ENCODE peak calls at places on chromosomes 6 and 20, in ten cellular contexts. P is GM06990; W is omental fat pad; C is spleen; N is CD8-positive, alpha-beta T cell; R is RWPE1; B is ovary; H is OCI-LY7; Z is CD4-positive, alpha-beta T cell; J is A549. O is an unnamed sample.

GRCh38 chr20:33896509-33896908 is 85.4 kb downstream of the CHMP4B start:
- DNase-seq in P (no peak), W (no peak), C (no peak), N (no peak), R (no peak), B (no peak), H (no peak), Z (no peak), J (no peak), O (no peak)

GRCh38 chr6:81938014-81938761 is 185.7 kb upstream of the TENT5A start:
- DNase-seq in P (no peak), W (no peak), C (no peak), N (no peak), R (peak; percentile 77), B (no peak), H (no peak), Z (no peak), J (peak; percentile 70), O (no peak)

GRCh38 chr6:141968632-141969031 is 164.1 kb upstream of the GJE1 start:
- DNase-seq in P (no peak), W (no peak), C (no peak), N (no peak), R (no peak), B (no peak), H (no peak), Z (no peak), J (no peak), O (no peak)

GRCh38 chr6:85405853-85406198 is 44.1 kb upstream of the NT5E start:
- DNase-seq in P (no peak), W (no peak), C (no peak), N (no peak), R (no peak), B (no peak), H (no peak), Z (no peak), J (no peak), O (no peak)

GRCh38 chr6:135088818-135089809 is 34.5 kb upstream of the HBS1L start:
- DNase-seq in P (peak; percentile 56), W (no peak), C (no peak), N (no peak), R (peak; percentile 26), B (no peak), H (peak; percentile 51), Z (no peak), J (peak; percentile 2), O (no peak)

GRCh38 chr6:129662406-129662766 is 47.6 kb downstream of the ARHGAP18 start:
- DNase-seq in P (no peak), W (no peak), C (no peak), N (no peak), R (no peak), B (no peak), H (no peak), Z (no peak), J (no peak), O (no peak)

GRCh38 chr20:48238781-48239180 is 453.5 kb upstream of the SULF2 start:
- DNase-seq in P (no peak), W (no peak), C (no peak), N (no peak), R (no peak), B (no peak), H (no peak), Z (no peak), J (no peak), O (no peak)

GRCh38 chr6:46674410-46674809 is 13.3 kb upstream of the TDRD6 start:
- DNase-seq in P (no peak), W (no peak), C (no peak), N (no peak), R (no peak), B (no peak), H (no peak), Z (no peak), J (no peak), O (no peak)

GRCh38 chr6:20492099-20492498 is 42.2 kb upstream of the CDKAL1 start:
- DNase-seq in P (no peak), W (no peak), C (no peak), N (no peak), R (no peak), B (no peak), H (no peak), Z (no peak), J (no peak), O (no peak)

GRCh38 chr20:50302463-50303041 is 111.9 kb downstream of the CEBPB start:
- DNase-seq in P (no peak), W (no peak), C (peak; percentile 37), N (no peak), R (no peak), B (peak; percentile 25), H (no peak), Z (no peak), J (no peak), O (no peak)

GRCh38 chr6:63573899-63574553 is 1.7 kb downstream of the LOC128125822 start:
- DNase-seq in P (peak; percentile 29), W (no peak), C (no peak), N (no peak), R (no peak), B (no peak), H (peak; percentile 64), Z (no peak), J (peak; percentile 84), O (peak; percentile 40)

GRCh38 chr20:10228330-10228729 is 9.7 kb downstream of the SNAP25 start:
- DNase-seq in P (no peak), W (no peak), C (no peak), N (no peak), R (peak; percentile 29), B (no peak), H (no peak), Z (no peak), J (no peak), O (no peak)

GRCh38 chr6:93035756-93036155 is 383.6 kb downstream of the EPHA7 start:
- DNase-seq in P (no peak), W (no peak), C (no peak), N (no peak), R (no peak), B (no peak), H (no peak), Z (no peak), J (no peak), O (no peak)

GRCh38 chr6:93040375-93040774 is 379.0 kb downstream of the EPHA7 start:
- DNase-seq in P (no peak), W (no peak), C (no peak), N (no peak), R (no peak), B (no peak), H (no peak), Z (no peak), J (no peak), O (no peak)

DNA sequence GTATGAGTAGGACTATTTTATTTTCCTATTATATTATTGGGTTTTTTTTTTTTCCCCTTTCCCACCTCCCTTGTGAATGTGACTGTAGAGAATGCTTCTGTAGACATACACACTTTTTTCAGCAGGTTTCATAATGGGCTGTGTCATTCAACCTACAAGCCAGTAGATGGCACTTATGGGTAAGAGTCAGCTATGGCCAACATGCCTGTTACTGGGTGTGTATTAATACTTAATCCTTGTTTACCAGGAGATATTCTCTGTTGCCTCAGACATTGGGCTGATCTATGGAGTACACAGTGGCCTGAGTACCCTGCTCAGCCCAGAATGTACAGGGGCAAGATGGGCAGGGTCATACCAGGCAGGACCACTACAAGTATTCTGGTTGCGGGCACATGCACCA is 382.5 kb downstream of the EPHA7 start:
- DNase-seq in P (no peak), W (no peak), C (no peak), N (no peak), R (no peak), B (no peak), H (peak; percentile 32), Z (no peak), J (peak; percentile 2), O (no peak)
- TF ChIP-seq CTCF in P (peak; percentile 19), W (no peak), C (no peak), N (no peak), R (no peak), B (no peak), H (peak; percentile 74), Z (no peak), J (no peak), O (peak; percentile 14)

GRCh38 chr6:33672808-33673207 is 38.7 kb downstream of the UQCC2 start:
- DNase-seq in P (no peak), W (peak; percentile 50), C (no peak), N (no peak), R (peak; percentile 73), B (peak; percentile 62), H (peak; percentile 43), Z (no peak), J (peak; percentile 85), O (peak; percentile 32)
- TF ChIP-seq CTCF in P (peak; percentile 55), W (no peak), C (peak; percentile 17), N (no peak), R (peak; percentile 65), B (peak; percentile 10), H (peak; percentile 44), Z (no peak), J (peak; percentile 38), O (no peak)

DNA sequence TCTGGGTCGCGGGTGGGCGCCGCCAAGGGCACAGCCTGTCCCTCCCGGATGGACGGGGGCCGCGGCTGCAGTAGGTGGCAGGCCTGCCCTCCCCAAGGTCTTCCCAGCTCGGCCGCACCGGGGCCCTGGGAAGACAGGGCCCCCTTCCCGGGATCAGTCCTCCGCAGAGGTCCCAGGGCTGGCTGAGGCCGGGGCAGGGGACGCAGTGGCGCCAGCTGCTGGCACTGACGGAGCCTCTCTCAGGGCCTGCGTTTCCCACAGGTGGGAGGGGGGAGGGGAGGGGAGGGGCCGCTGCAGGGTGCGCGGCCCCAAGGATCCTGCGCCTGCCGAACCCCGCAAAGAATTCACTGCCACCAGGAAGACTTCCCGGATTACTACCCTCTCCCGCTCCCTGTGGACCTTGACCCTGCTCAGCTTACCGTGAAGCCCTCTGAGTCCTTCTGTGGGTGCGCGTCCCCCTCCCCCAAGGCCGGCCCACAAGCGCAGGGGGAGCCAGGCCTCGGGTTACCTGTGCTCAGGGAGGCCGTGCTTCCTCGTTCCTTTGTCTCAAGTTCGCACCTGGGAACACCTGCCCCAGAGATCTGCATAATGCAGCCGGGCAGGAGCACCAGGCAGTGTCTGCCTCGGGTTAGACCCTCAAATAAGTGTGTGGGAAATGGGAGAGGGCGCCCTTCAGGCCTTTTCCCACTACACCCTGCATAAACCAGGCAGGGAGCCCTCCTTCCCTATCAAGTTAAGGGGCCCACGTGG is 5.1 kb downstream of the LZTS3 start:
- DNase-seq in P (no peak), W (no peak), C (peak; percentile 41), N (no peak), R (no peak), B (no peak), H (no peak), Z (no peak), J (no peak), O (peak; percentile 39)
- TF ChIP-seq CTCF in P (no peak), W (no peak), C (no peak), N (no peak), R (no peak), B (no peak), H (no peak), Z (no peak), J (no peak), O (no peak)

DNA sequence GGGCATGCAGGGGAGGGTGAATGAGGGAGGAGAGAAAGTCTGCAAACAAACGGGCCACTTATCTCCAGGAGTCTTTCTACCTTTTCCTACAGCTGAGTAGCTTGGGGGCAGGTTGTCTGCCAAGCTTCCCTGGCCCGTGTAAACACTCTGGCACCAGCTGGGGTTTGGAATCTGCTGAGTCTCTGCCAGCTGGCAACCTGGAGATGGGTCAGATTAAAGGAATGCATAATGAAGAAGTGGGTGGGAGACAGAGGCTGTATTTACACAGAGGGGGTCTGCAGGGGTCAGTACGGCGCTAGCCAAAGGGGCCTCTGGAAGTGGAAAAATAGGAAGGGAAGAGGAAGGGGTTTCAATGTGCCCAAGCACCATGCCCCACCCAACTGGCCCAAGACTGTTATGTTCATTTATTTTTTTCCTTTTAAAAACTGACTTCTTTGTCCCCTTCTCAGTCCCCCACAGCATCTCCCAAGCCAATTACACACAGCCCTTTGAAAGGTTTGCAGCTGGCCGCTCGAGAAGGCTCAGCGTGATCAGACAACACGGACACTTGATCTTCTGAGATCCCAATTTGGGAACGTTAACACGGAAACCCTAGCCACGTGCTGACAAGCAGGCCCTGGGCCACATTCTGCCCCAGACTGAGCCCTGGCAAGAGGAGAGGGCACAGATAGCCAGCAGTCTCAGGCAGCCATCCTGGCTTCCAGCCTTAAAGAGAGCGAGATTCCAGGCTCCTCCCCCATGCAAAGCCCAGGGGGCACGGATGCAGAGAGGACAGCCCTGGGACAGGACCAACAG is 25.2 kb downstream of the TRAM2 start:
- DNase-seq in P (no peak), W (no peak), C (no peak), N (no peak), R (peak; percentile 87), B (peak; percentile 50), H (no peak), Z (no peak), J (peak; percentile 28), O (peak; percentile 42)
- TF ChIP-seq CTCF in P (no peak), W (no peak), C (no peak), N (no peak), R (no peak), B (no peak), H (no peak), Z (no peak), J (no peak), O (no peak)